ENCODE peak calls at places on chromosomes 1 and 21, in nine cellular contexts. H is fibroblast of pulmonary artery; W is GM19239; D is AG20443; A is effector memory CD8-positive, alpha-beta T cell; V is cerebellar cortex; G is NCI-H1092; I is cardiac fibroblast; X is GDM1. Y is an unnamed sample.

GRCh38 chr1:226185153-226186036 is 1.1 kb downstream of the ACBD3 start:
- DNase-seq in H (peak), W (no peak), D (peak), A (no peak), V (no peak), G (no peak), I (peak), X (no peak), Y (no peak)

GRCh38 chr21:39385299-39386145 is 36.6 kb upstream of the HMGN1 start:
- DNase-seq in H (peak), W (peak), D (peak), A (peak), V (peak), G (peak), I (peak), X (no peak), Y (peak)

GRCh38 chr1:60866884-60867648 is 215.3 kb upstream of the NFIA start:
- DNase-seq in H (peak), W (no peak), D (no peak), A (no peak), V (no peak), G (no peak), I (no peak), X (no peak), Y (no peak)

GRCh38 chr1:9435101-9435636 is 104.1 kb upstream of the SLC25A33 start:
- DNase-seq in H (no peak), W (no peak), D (no peak), A (no peak), V (no peak), G (no peak), I (no peak), X (no peak), Y (no peak)

GRCh38 chr1:245575710-245576109 is 420.9 kb downstream of the KIF26B start:
- DNase-seq in H (peak), W (no peak), D (peak), A (no peak), V (no peak), G (no peak), I (peak), X (no peak), Y (no peak)

GRCh38 chr21:33848252-33848953 is 67.2 kb downstream of the ATP5PO start:
- DNase-seq in H (no peak), W (no peak), D (no peak), A (no peak), V (no peak), G (peak), I (no peak), X (no peak), Y (no peak)

GRCh38 chr1:93798301-93798700 is 80.7 kb downstream of the DNTTIP2 start:
- DNase-seq in H (peak), W (no peak), D (peak), A (no peak), V (no peak), G (no peak), I (peak), X (no peak), Y (no peak)

GRCh38 chr1:20702416-20702815 is 15.4 kb downstream of the KIF17 start:
- DNase-seq in H (peak), W (no peak), D (peak), A (no peak), V (peak), G (no peak), I (peak), X (no peak), Y (no peak)

GRCh38 chr1:163535807-163536206 is 214.1 kb downstream of the NUF2 start:
- DNase-seq in H (peak), W (no peak), D (peak), A (no peak), V (peak), G (no peak), I (peak), X (no peak), Y (no peak)

GRCh38 chr1:240293706-240294105 is 202.0 kb downstream of the FMN2 start:
- DNase-seq in H (no peak), W (no peak), D (no peak), A (no peak), V (peak), G (no peak), I (no peak), X (no peak), Y (no peak)

Y was measured in DMS 273 treated with DMSO at 0.1 percent for 48 hours.